ENCODE peak calls at places on chromosomes 16 and 17, in six cellular contexts. P is HL-60, U is H1, O is K562, L is GM12878, D is HepG2. J is an unnamed sample.

GRCh38 chr17:71147906-71148305 is 972.9 kb upstream of the SOX9 start:
- DNase-seq in O (no peak), P (no peak), D (no peak), U (no peak), L (no peak), J (no peak)

GRCh38 chr17:42111901-42112551 is 488 bp downstream of the DHX58 start:
- DNase-seq in L (no peak), D (no peak), P (no peak), O (no peak), U (no peak), J (no peak)

GRCh38 chr16:69324585-69325253 is 5.7 kb downstream of the PDF start:
- DNase-seq in O (no peak), U (no peak), D (no peak), L (no peak), P (no peak), J (no peak)

GRCh38 chr17:32943647-32944191 is 15.8 kb downstream of the TMEM98 start:
- DNase-seq in O (no peak), D (peak), L (no peak), P (no peak), U (no peak), J (no peak)

GRCh38 chr16:23072084-23072599 is 77.1 kb downstream of the USP31 start:
- DNase-seq in L (no peak), D (no peak), P (no peak), O (no peak), U (no peak), J (peak)

GRCh38 chr16:1327619-1327947 is 5.9 kb upstream of the BAIAP3 start:
- DNase-seq in D (no peak), L (no peak), O (no peak), U (no peak), P (no peak), J (no peak)

GRCh38 chr16:1674751-1675664 is 3.1 kb upstream of the JPT2 start:
- DNase-seq in P (no peak), O (no peak), U (no peak), D (no peak), L (no peak), J (no peak)

GRCh38 chr17:44501866-44502265 is 1.3 kb downstream of the GPATCH8 start:
- DNase-seq in O (peak), U (no peak), D (no peak), L (no peak), P (no peak), J (no peak)

GRCh38 chr16:54985156-54985555 is 54.5 kb downstream of the IRX5 start:
- DNase-seq in L (no peak), P (no peak), D (no peak), U (no peak), O (no peak), J (no peak)

GRCh38 chr16:69329369-69330285 is 761 bp downstream of the PDF start:
- DNase-seq in D (no peak), U (no peak), O (peak), L (no peak), P (no peak), J (peak)

GRCh38 chr17:64256913-64257807 is 5.9 kb downstream of the TEX2 start:
- DNase-seq in L (no peak), D (no peak), O (no peak), U (no peak), P (no peak), J (no peak)

GRCh38 chr17:36816889-36817288 is 120.4 kb upstream of the LHX1 start:
- DNase-seq in L (no peak), O (no peak), P (no peak), U (no peak), D (no peak), J (no peak)

GRCh38 chr17:48997103-48997826 is at the start of gene IGF2BP1:
- DNase-seq in D (peak), L (no peak), U (peak), O (peak), P (no peak), J (peak)

GRCh38 chr16:78675312-78675711 is 575.9 kb downstream of the WWOX start:
- DNase-seq in L (no peak), D (peak), U (no peak), P (no peak), O (no peak), J (no peak)

GRCh38 chr17:43434902-43435319 is 36.1 kb downstream of the ARL4D start:
- DNase-seq in U (no peak), D (no peak), P (no peak), L (no peak), O (no peak), J (no peak)

GRCh38 chr16:11224894-11225676 is 30.9 kb downstream of the SOCS1 start:
- DNase-seq in L (peak), D (no peak), P (no peak), O (no peak), U (no peak), J (no peak)

GRCh38 chr16:466651-467050 is 41.2 kb downstream of the RAB11FIP3 start:
- DNase-seq in U (no peak), D (no peak), P (no peak), L (no peak), O (no peak), J (no peak)

GRCh38 chr16:52578007-52578828 is 31.3 kb upstream of the TOX3 start:
- DNase-seq in U (no peak), P (no peak), O (no peak), D (peak), L (no peak), J (no peak)

GRCh38 chr16:25065899-25066298 is 45.6 kb upstream of the LCMT1 start:
- DNase-seq in D (peak), L (no peak), P (no peak), O (peak), U (no peak), J (peak)

GRCh38 chr17:17722081-17722905 is 41.0 kb downstream of the RAI1 start:
- DNase-seq in O (no peak), L (no peak), U (no peak), P (no peak), D (no peak), J (peak)

GRCh38 chr17:78374631-78375274 is 3.7 kb upstream of the PGS1 start:
- DNase-seq in U (peak), O (no peak), P (no peak), D (no peak), L (no peak), J (no peak)

GRCh38 chr17:82386256-82386831 is 14.8 kb downstream of the UTS2R start:
- DNase-seq in O (no peak), D (no peak), U (no peak), L (no peak), P (no peak), J (no peak)
- TF ChIP-seq GABPA in O (no peak), D (no peak), U (no peak), L (no peak), P (no peak), J (no peak)

GRCh38 chr16:88770459-88771293 is 14.3 kb downstream of the PIEZO1 start:
- DNase-seq in L (no peak), O (peak), P (no peak), D (peak), U (peak), J (peak)
- TF ChIP-seq GABPA in L (no peak), O (peak), P (no peak), D (no peak), U (peak), J (no peak)

GRCh38 chr16:85583491-85584181 is 29.5 kb upstream of the GSE1 start:
- DNase-seq in U (peak), L (no peak), O (no peak), D (no peak), P (no peak), J (peak)
- TF ChIP-seq GABPA in U (no peak), L (no peak), O (no peak), D (no peak), P (no peak), J (no peak)

GRCh38 chr17:65729207-65729606 is 167.8 kb upstream of the AXIN2 start:
- DNase-seq in U (no peak), D (no peak), L (no peak), P (no peak), O (no peak), J (no peak)

GRCh38 chr17:65727832-65728231 is 166.4 kb upstream of the AXIN2 start:
- DNase-seq in D (no peak), L (no peak), O (no peak), P (no peak), U (no peak), J (no peak)

GRCh38 chr17:65727243-65727642 is 165.8 kb upstream of the AXIN2 start:
- DNase-seq in U (no peak), L (no peak), P (no peak), O (no peak), D (no peak), J (no peak)

DNA sequence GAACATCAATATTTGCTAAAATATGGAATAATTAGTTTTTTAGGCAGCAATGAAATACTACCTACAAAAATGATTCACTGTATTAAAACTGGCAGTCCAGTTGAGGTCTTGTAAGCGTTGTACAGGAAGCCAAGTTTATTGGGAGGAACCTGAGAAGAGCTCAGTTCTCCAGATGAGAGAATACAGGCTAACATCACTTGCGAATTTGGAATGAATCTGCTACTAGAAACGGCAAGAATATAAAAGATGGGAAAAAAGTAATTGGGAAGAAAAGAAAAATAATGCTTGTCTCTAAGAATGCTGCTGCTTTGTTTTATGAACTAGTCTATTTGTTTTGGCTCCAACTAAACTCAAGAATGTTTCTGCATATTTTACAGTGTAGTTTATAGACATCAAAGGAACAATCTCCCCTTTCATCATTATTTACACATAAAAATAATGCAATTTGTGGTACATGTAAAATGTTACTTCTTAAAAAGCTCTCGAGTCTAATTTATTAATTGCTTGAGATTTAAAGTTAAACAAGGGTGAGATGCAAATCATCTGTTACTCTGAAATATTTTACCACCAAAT is 162.0 kb upstream of the AXIN2 start:
- DNase-seq in O (no peak), P (no peak), L (no peak), U (no peak), D (peak), J (no peak)
- TF ChIP-seq GABPA in O (no peak), P (no peak), L (no peak), U (no peak), D (no peak), J (no peak)

DNA sequence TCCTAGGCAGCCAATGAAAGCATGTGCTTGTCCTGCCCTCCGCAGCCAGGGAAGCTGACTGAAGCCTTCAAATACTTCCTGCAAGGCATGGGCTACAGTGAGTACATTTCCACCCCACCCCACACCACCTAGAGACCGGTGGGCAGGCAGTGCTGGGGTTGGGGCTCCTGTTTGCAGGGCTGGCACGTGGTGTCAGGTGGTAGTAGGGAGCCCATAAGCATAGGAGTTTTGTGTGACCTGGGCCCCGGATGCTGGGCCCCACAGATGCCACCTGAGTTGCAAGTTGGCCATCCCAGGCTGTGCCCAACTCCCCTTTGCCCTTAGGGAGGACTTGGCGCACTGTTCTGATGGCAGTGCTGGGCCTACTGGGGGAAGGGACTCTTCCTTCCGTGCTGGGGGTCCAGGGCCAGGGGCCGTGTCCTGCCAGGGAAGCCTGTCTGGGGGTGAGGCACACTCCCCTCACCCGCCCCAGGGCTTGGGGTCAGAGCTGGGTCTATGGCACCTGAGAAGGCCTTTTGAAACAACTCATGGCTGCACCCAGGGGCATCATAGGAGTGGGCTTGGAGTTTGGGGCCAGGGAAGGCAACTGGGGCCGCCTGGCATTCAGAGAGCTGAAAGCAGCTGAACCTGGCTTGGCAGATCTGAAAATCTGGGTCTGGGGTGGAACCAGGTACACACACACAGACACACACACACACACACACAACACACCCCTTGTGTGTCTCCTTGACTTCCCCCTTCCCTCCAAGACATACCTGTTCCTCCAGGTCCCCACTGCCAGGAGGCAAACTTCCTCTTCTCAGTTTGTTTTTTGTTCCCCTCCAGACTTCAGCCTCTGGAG is 5.8 kb upstream of the SETD6 start:
- DNase-seq in L (no peak), P (no peak), D (no peak), O (no peak), U (no peak), J (no peak)
- TF ChIP-seq GABPA in L (no peak), P (no peak), D (no peak), O (no peak), U (no peak), J (no peak)

GRCh38 chr17:81537856-81538555 is 9.8 kb downstream of the FSCN2 start:
- DNase-seq in O (no peak), P (no peak), D (no peak), U (no peak), L (no peak), J (no peak)
- TF ChIP-seq GABPA in O (no peak), P (no peak), D (no peak), U (no peak), L (no peak), J (no peak)

GRCh38 chr16:49464877-49465504 is 91.4 kb downstream of the C16orf78 start:
- DNase-seq in D (no peak), U (no peak), P (no peak), L (no peak), O (peak), J (peak)
- TF ChIP-seq GABPA in D (no peak), U (no peak), P (no peak), L (no peak), O (no peak), J (no peak)

GRCh38 chr16:47581114-47581513 is 120.0 kb downstream of the PHKB start:
- DNase-seq in U (no peak), L (no peak), O (no peak), D (peak), P (no peak), J (no peak)
- TF ChIP-seq GABPA in U (no peak), L (no peak), O (no peak), D (no peak), P (no peak), J (no peak)

GRCh38 chr16:85995591-85996461 is 96.9 kb downstream of the IRF8 start:
- DNase-seq in P (no peak), D (no peak), O (no peak), L (peak), U (no peak), J (no peak)
- TF ChIP-seq GABPA in P (no peak), D (no peak), O (no peak), L (no peak), U (no peak), J (no peak)